ENCODE peak calls at places on chromosome 1, in nine cellular contexts. A is MCF 10A, T is GM23338, L is RWPE1, V is epithelial cell of esophagus, S is left lung, U is foreskin fibroblast, F is pancreas, O is OCI-LY7. D is an unnamed sample.

GRCh38 chr1:171290611-171291010 is 23.4 kb upstream of the FMO4 start:
- DNase-seq in V (no peak), A (no peak), F (no peak), L (no peak), S (no peak), T (no peak), O (no peak), U (no peak), D (no peak)

GRCh38 chr1:167145965-167146364 is 52.1 kb downstream of the STYXL2 start:
- DNase-seq in T (no peak), L (no peak), F (no peak), S (no peak), U (no peak), V (peak), A (peak), O (no peak), D (no peak)

GRCh38 chr1:95731466-95731865 is 497.5 kb downstream of the RWDD3 start:
- DNase-seq in S (no peak), O (no peak), F (no peak), V (peak), U (no peak), A (peak), T (no peak), L (no peak), D (no peak)

GRCh38 chr1:243595527-243596206 is 254.4 kb downstream of the AKT3 start:
- DNase-seq in T (no peak), O (no peak), S (no peak), F (no peak), V (peak), U (peak), A (peak), L (peak), D (no peak)

GRCh38 chr1:204041803-204042505 is 31.0 kb upstream of the SOX13 start:
- DNase-seq in L (no peak), T (no peak), U (peak), S (no peak), O (no peak), V (no peak), F (no peak), A (no peak), D (no peak)

GRCh38 chr1:53683986-53684740 is 54.8 kb downstream of the GLIS1 start:
- DNase-seq in V (no peak), S (no peak), U (no peak), L (no peak), O (no peak), T (peak), A (peak), F (no peak), D (no peak)

GRCh38 chr1:66355756-66356155 is 178.2 kb upstream of the SGIP1 start:
- DNase-seq in V (no peak), F (no peak), O (no peak), S (no peak), L (no peak), U (no peak), A (no peak), T (no peak), D (no peak)

GRCh38 chr1:7616076-7616833 is 154.8 kb upstream of the VAMP3 start:
- DNase-seq in V (peak), U (peak), S (peak), O (peak), T (peak), A (peak), F (no peak), L (peak), D (peak)

GRCh38 chr1:116806245-116806644 is 52.0 kb downstream of the CD2 start:
- DNase-seq in O (no peak), S (no peak), U (no peak), A (no peak), V (no peak), L (no peak), T (no peak), F (no peak), D (no peak)

GRCh38 chr1:193786996-193787546 is 600.7 kb upstream of the B3GALT2 start:
- DNase-seq in S (no peak), O (no peak), V (no peak), U (no peak), F (no peak), L (no peak), T (peak), A (no peak), D (no peak)

GRCh38 chr1:151006331-151007052 is at the start of gene MINDY1:
- DNase-seq in S (peak), A (peak), V (peak), U (peak), O (peak), F (peak), T (peak), L (peak), D (peak)
- TF ChIP-seq CTCF in S (peak), A (peak), V (peak), U (peak), O (peak), F (no peak), T (peak), L (peak), D (peak)

GRCh38 chr1:20980051-20980450 is 192.9 kb upstream of the HP1BP3 start:
- DNase-seq in U (no peak), A (no peak), S (no peak), T (no peak), L (no peak), V (no peak), F (no peak), O (no peak), D (no peak)
- TF ChIP-seq CTCF in U (no peak), A (no peak), S (no peak), T (no peak), L (no peak), V (no peak), F (no peak), O (no peak), D (no peak)

GRCh38 chr1:32858791-32859190 is 11.9 kb downstream of the FNDC5 start:
- DNase-seq in U (no peak), A (no peak), L (no peak), F (no peak), T (no peak), S (no peak), V (no peak), O (no peak), D (no peak)

GRCh38 chr1:32859915-32860314 is 10.8 kb downstream of the FNDC5 start:
- DNase-seq in L (no peak), O (no peak), T (no peak), A (no peak), F (no peak), V (no peak), S (no peak), U (no peak), D (no peak)

GRCh38 chr1:32855861-32856617 is 14.7 kb downstream of the FNDC5 start:
- DNase-seq in U (no peak), S (no peak), T (no peak), V (no peak), A (no peak), O (no peak), L (no peak), F (no peak), D (no peak)
- TF ChIP-seq CTCF in U (no peak), S (no peak), T (no peak), V (no peak), A (no peak), O (no peak), L (no peak), F (no peak), D (no peak)

DNA sequence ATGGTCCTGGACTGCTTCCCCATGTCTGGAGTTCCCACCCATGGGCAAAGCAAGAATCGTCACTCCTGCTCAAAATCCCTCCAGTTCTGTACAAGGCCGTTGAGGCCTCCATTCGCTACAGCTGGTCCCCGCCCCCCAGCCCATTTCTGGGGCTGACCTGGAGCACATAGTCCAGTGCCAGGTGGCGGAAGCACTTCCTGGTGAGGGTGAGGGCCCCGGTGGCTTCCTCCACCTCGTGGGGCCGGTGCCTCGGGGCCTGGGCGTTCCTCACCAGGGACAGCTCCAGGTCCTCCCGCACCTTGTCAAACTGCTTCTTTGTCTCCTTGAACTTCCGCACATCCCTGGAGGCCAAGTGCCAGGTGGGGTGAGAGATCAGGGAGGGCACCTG is 7.4 kb downstream of the ACAP3 start:
- DNase-seq in F (no peak), A (no peak), S (no peak), U (no peak), O (no peak), V (no peak), T (no peak), L (no peak), D (no peak)
- TF ChIP-seq CTCF in F (no peak), A (no peak), S (no peak), U (no peak), O (peak), V (no peak), T (no peak), L (no peak), D (no peak)

GRCh38 chr1:58248067-58248466 is 298.5 kb downstream of the OMA1 start:
- DNase-seq in T (no peak), F (no peak), L (no peak), A (no peak), V (no peak), U (no peak), O (no peak), S (no peak), D (no peak)

GRCh38 chr1:58249371-58249728 is 297.2 kb downstream of the OMA1 start:
- DNase-seq in T (no peak), V (no peak), A (no peak), U (no peak), O (no peak), L (no peak), S (no peak), F (no peak), D (no peak)

GRCh38 chr1:58250587-58250948 is 296.0 kb downstream of the OMA1 start:
- DNase-seq in V (no peak), S (no peak), T (no peak), U (no peak), L (no peak), A (no peak), F (no peak), O (no peak), D (no peak)

GRCh38 chr1:58249729-58250586 is 296.6 kb downstream of the OMA1 start:
- DNase-seq in F (peak), V (peak), S (no peak), U (peak), T (peak), A (no peak), L (no peak), O (no peak), D (no peak)

DNA sequence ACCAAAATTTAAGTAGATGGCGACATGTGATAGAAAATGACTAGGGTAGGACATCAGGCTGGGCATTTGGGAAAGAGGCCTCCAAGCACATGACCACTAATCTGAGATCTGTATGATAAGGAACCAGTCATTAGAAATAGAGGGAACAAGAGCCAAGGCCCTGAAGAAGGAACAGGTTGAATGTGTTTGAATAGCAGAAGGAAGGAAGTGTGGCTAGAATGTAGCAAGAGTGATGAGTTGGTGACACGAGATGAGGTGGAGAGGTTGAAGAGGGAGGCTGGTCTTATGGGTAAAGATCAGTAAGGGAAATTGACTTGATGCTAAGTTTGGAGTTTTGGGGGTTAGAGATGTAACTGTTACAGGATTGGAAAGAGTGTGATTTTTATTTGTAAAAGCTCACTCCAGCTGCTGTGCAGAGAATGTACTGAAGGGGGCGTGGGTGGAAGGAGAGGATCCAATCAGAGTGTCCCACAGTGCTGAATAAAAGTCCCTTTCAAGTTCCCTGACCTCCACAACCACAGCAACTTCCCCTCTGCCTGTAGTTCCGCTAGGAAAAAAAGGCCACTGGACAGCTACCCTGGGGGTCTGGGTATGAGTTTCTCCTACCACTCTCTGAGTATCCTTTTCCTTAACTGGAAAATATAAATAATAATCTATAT is 295.0 kb downstream of the OMA1 start:
- DNase-seq in O (peak), L (no peak), V (no peak), S (no peak), A (peak), U (no peak), F (no peak), T (peak), D (no peak)
- TF ChIP-seq CTCF in O (peak), L (no peak), V (no peak), S (no peak), A (peak), U (peak), F (no peak), T (peak), D (no peak)

GRCh38 chr1:228225740-228226139 is 17.9 kb downstream of the OBSCN start:
- DNase-seq in F (no peak), U (no peak), L (no peak), A (no peak), V (no peak), S (no peak), O (no peak), T (no peak), D (no peak)

GRCh38 chr1:228226141-228226874 is 18.5 kb downstream of the OBSCN start:
- DNase-seq in L (no peak), U (no peak), A (no peak), T (no peak), V (no peak), S (no peak), O (no peak), F (no peak), D (no peak)

GRCh38 chr1:228225165-228225710 is 17.4 kb downstream of the OBSCN start:
- DNase-seq in T (no peak), U (no peak), S (no peak), O (no peak), V (no peak), F (no peak), A (no peak), L (no peak), D (no peak)

GRCh38 chr1:228228601-228229074 is 20.8 kb downstream of the OBSCN start:
- DNase-seq in O (no peak), L (peak), V (peak), S (no peak), U (peak), A (peak), T (no peak), F (no peak), D (no peak)

GRCh38 chr1:228226956-228227791 is 19.3 kb downstream of the OBSCN start:
- DNase-seq in L (no peak), O (peak), V (peak), A (peak), T (no peak), S (no peak), F (no peak), U (peak), D (no peak)
- TF ChIP-seq CTCF in L (no peak), O (peak), V (peak), A (peak), T (peak), S (no peak), F (no peak), U (peak), D (no peak)

GRCh38 chr1:160618327-160618726 is 28.5 kb downstream of the SLAMF1 start:
- DNase-seq in F (no peak), V (no peak), L (no peak), S (no peak), T (no peak), U (no peak), A (no peak), O (no peak), D (no peak)

GRCh38 chr1:160610584-160611242 is 31.4 kb upstream of the CD84 start:
- DNase-seq in L (no peak), O (no peak), U (no peak), S (no peak), T (no peak), F (no peak), A (no peak), V (no peak), D (no peak)

GRCh38 chr1:160615660-160616059 is 31.2 kb downstream of the SLAMF1 start:
- DNase-seq in F (no peak), S (no peak), V (no peak), T (no peak), O (no peak), A (no peak), L (no peak), U (no peak), D (no peak)

GRCh38 chr1:160612613-160613218 is 33.4 kb upstream of the CD84 start:
- DNase-seq in U (no peak), S (no peak), L (no peak), O (no peak), A (no peak), T (no peak), F (no peak), V (no peak), D (no peak)

DNA sequence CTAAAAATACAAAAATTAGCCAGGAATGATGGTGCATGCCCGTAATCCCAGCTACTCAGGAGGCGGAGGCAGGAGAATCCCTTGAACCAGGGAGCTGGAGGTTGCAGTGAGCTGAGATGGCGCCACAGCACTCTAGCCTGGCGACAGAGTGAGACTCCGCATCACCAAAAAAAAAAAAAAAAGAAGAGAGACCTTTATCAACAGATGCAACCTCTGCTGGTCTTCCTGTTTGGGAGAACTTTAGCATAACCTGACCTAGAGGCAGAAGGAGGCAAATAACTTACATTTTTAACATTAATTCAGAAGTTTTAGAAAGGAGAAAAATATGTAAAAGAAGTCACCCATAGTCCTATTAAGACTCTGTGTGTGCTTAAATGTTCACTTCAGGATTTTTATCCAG is 32.4 kb downstream of the SLAMF1 start:
- DNase-seq in U (no peak), F (no peak), S (no peak), O (no peak), L (no peak), V (no peak), T (no peak), A (no peak), D (no peak)
- TF ChIP-seq CTCF in U (no peak), F (no peak), S (no peak), O (no peak), L (no peak), V (no peak), T (no peak), A (no peak), D (no peak)

D was measured in lower lobe of right lung.